ENCODE peak calls at places on chromosomes 12 and 14, in four cellular contexts. E, P, A and Z are unnamed samples. For H3K9me3, the result is how much of the 10 kb centered on the place peaks cover.

GRCh38 chr12:93850476-93850875 is 173.3 kb downstream of the CRADD start:
- DNase-seq in E (no peak), P (no peak), A (no peak), Z (no peak)

GRCh38 chr12:24795699-24796385 is 153.1 kb downstream of the BCAT1 start:
- DNase-seq in E (no peak), P (peak), A (peak), Z (no peak)

GRCh38 chr14:103343905-103344797 is 10.1 kb downstream of the EIF5 start:
- DNase-seq in E (no peak), P (no peak), A (no peak), Z (no peak)

GRCh38 chr12:81257952-81258551 is 180.2 kb downstream of the ACSS3 start:
- DNase-seq in E (no peak), P (peak), A (no peak), Z (no peak)

GRCh38 chr12:109287181-109287580 is 21.9 kb downstream of the FOXN4 start:
- DNase-seq in E (no peak), P (no peak), A (no peak), Z (no peak)

GRCh38 chr12:2291182-2291832 is 238.5 kb downstream of the CACNA1C start:
- DNase-seq in E (no peak), P (peak), A (peak), Z (no peak)

GRCh38 chr12:29702972-29703371 is 80.8 kb downstream of the TMTC1 start:
- DNase-seq in E (no peak), P (no peak), A (no peak), Z (no peak)

GRCh38 chr14:60760648-60761364 is 26.2 kb downstream of the MNAT1 start:
- DNase-seq in E (no peak), P (peak), A (no peak), Z (no peak)

GRCh38 chr12:11884661-11885060 is 186.1 kb upstream of the BCL2L14 start:
- DNase-seq in E (no peak), P (peak), A (no peak), Z (no peak)

GRCh38 chr12:1457901-1458300 is 136.5 kb downstream of the FBXL14 start:
- DNase-seq in E (no peak), P (peak), A (no peak), Z (no peak)

GRCh38 chr14:104436047-104436531 is 143.5 kb upstream of the C14orf180 start:
- DNase-seq in E (peak), P (no peak), A (no peak), Z (peak)

GRCh38 chr12:13816394-13816793 is 165.0 kb downstream of the GRIN2B start:
- DNase-seq in E (no peak), P (peak), A (no peak), Z (no peak)

GRCh38 chr12:27615331-27615891 is 80.8 kb upstream of the REP15 start:
- DNase-seq in E (no peak), P (no peak), A (no peak), Z (no peak)

GRCh38 chr12:130339946-130340345 is 2.3 kb downstream of the PIWIL1 start:
- DNase-seq in E (no peak), P (no peak), A (no peak), Z (no peak)

GRCh38 chr14:64539186-64539552 is 1.4 kb upstream of the HSPA2 start:
- DNase-seq in E (no peak), P (peak), A (no peak), Z (no peak)

GRCh38 chr12:107670999-107671643 is 14.5 kb upstream of the PWP1 start:
- DNase-seq in E (no peak), P (no peak), A (peak), Z (no peak)

GRCh38 chr12:62660763-62661162 is 194.1 kb downstream of the MON2 start:
- DNase-seq in E (no peak), P (peak), A (no peak), Z (no peak)

GRCh38 chr14:88616697-88617096 is 53.9 kb downstream of the ZC3H14 start:
- DNase-seq in E (no peak), P (peak), A (no peak), Z (no peak)

GRCh38 chr12:115507951-115508722 is 769.4 kb downstream of the MED13L start:
- DNase-seq in E (no peak), P (no peak), A (no peak), Z (no peak)

GRCh38 chr12:90940872-90941499 is 14.0 kb downstream of the CCER1 start:
- DNase-seq in E (no peak), P (peak), A (peak), Z (no peak)

DNA sequence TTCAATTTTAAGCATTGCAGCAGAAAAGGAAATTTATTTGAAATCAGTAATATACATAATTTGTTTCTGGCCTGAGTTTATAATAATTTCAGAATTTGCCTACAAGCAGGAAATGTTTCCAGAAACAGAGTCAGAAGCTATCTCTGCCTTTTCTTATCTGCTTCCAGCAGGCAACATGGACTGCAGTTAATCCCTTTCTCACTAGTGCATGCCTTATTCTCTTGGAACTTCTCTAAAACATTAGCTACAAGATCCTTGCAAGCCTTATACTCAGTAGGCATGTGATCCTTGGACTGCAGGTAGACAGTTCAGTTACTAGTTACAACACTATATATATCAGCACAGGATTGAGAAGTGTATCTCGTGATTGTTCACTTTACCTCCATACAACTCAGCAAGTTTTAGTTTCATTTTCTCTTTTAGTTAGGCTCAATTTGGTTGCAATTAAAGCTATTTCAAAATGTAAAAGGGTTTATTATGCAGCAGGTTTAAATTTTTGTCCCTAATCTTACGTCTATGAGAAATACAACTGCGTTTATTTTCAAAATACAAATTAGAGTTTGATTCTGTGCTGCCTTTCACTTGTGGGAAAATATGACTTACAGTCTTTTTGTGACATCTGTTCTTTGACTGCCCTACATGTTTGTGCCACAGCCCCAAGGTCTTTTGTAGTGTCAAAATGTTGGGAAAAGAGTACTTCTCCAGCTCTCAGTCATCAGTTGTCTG is 709.1 kb upstream of the FOXG1 start:
- DNase-seq in E (no peak), P (no peak), A (no peak), Z (no peak)
- H3K9me3 ChIP-seq in E (under half), P (under half), A (under half), Z (under half)

GRCh38 chr14:105888784-105889665 is 362.6 kb downstream of the TMEM121 start:
- DNase-seq in E (peak), P (no peak), A (no peak), Z (peak)
- H3K9me3 ChIP-seq in E (under half), P (under half), A (under half), Z (under half)

GRCh38 chr14:55518391-55518790 is 61.6 kb upstream of the KTN1 start:
- DNase-seq in E (no peak), P (no peak), A (no peak), Z (no peak)
- H3K9me3 ChIP-seq in E (under half), P (under half), A (under half), Z (under half)

DNA sequence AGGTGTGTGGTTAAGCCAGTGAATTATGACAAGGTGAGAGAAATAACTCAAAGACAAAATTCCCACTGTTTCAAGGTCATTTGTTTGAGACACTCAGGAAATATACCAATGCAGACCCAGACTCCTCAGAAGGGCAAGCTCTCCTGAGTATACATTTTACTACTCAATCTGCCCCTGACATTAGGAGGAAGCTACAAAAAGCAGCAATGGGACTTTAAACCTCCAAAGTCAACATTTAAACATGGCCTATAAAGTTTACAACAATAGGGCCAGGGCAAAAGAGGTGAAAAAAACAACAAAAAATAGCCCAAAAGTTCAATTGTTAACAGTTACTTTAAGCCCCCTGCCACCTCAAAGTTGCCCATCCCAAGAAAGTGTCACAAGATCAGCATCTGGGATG is 19.5 kb upstream of the PEX5 start:
- DNase-seq in E (no peak), P (no peak), A (no peak), Z (no peak)
- H3K9me3 ChIP-seq in E (under half), P (under half), A (under half), Z (under half)

GRCh38 chr12:41140117-41140516 is 48.0 kb upstream of the PDZRN4 start:
- DNase-seq in E (no peak), P (no peak), A (no peak), Z (no peak)

GRCh38 chr12:41141076-41141475 is 47.0 kb upstream of the PDZRN4 start:
- DNase-seq in E (no peak), P (no peak), A (no peak), Z (no peak)

GRCh38 chr12:41142376-41142775 is 45.7 kb upstream of the PDZRN4 start:
- DNase-seq in E (no peak), P (no peak), A (no peak), Z (no peak)
- H3K9me3 ChIP-seq in E (under half), P (under half), A (under half), Z (under half)